ENCODE peak calls at places on chromosomes 6 and 20, in four cellular contexts. Y is sigmoid colon, J is Peyer's patch, D is NB4. G is an unnamed sample.

GRCh38 chr20:38875170-38875993 is 50.8 kb upstream of the FAM83D start:
- DNase-seq in Y (no peak), J (peak), D (peak), G (no peak)

GRCh38 chr6:88165877-88166492 is at the start of gene CNR1:
- DNase-seq in Y (peak), J (peak), D (no peak), G (no peak)

GRCh38 chr6:139540276-139540675 is 165.8 kb upstream of the CITED2 start:
- DNase-seq in Y (no peak), J (peak), D (peak), G (no peak)

GRCh38 chr20:10524034-10524476 is 89.0 kb downstream of the SLX4IP start:
- DNase-seq in Y (peak), J (peak), D (no peak), G (peak)

GRCh38 chr6:130574146-130574545 is 208.3 kb downstream of the TMEM200A start:
- DNase-seq in Y (no peak), J (no peak), D (no peak), G (no peak)

GRCh38 chr6:160041608-160042007 is 72.7 kb downstream of the IGF2R start:
- DNase-seq in Y (no peak), J (no peak), D (no peak), G (peak)

GRCh38 chr20:39092733-39093410 is 130.7 kb downstream of the DHX35 start:
- DNase-seq in Y (no peak), J (no peak), D (no peak), G (no peak)

GRCh38 chr6:22271044-22271443 is 25.8 kb downstream of the PRL start:
- DNase-seq in Y (no peak), J (no peak), D (no peak), G (no peak)

GRCh38 chr6:49835140-49835539 is 31.2 kb downstream of the CRISP1 start:
- DNase-seq in Y (no peak), J (no peak), D (no peak), G (no peak)

GRCh38 chr6:85669735-85670194 is 27.1 kb upstream of the SYNCRIP start:
- DNase-seq in Y (no peak), J (no peak), D (peak), G (no peak)

GRCh38 chr20:62741191-62741676 is 32.6 kb downstream of the NTSR1 start:
- DNase-seq in Y (peak), J (no peak), D (peak), G (no peak)

GRCh38 chr6:88360203-88360797 is 194.2 kb upstream of the CNR1 start:
- DNase-seq in Y (no peak), J (no peak), D (no peak), G (no peak)

GRCh38 chr6:79313254-79313653 is 78.8 kb upstream of the HMGN3 start:
- DNase-seq in Y (no peak), J (no peak), D (peak), G (no peak)

GRCh38 chr20:57785720-57786119 is 75.9 kb upstream of the PMEPA1 start:
- DNase-seq in Y (no peak), J (no peak), D (no peak), G (no peak)

GRCh38 chr6:133333852-133334251 is 92.7 kb downstream of the EYA4 start:
- DNase-seq in Y (no peak), J (no peak), D (no peak), G (no peak)

GRCh38 chr6:131532476-131533108 is 40.4 kb upstream of the ARG1 start:
- DNase-seq in Y (no peak), J (no peak), D (no peak), G (no peak)

GRCh38 chr6:125846292-125847024 is 55.7 kb downstream of the NCOA7 start:
- DNase-seq in Y (no peak), J (no peak), D (no peak), G (no peak)

GRCh38 chr6:156840136-156840535 is 63.0 kb downstream of the ARID1B start:
- DNase-seq in Y (no peak), J (no peak), D (no peak), G (no peak)

GRCh38 chr6:2020909-2021308 is 224.5 kb downstream of the GMDS start:
- DNase-seq in Y (no peak), J (no peak), D (peak), G (no peak)

GRCh38 chr20:47274449-47275108 is 81.9 kb downstream of the ZMYND8 start:
- DNase-seq in Y (peak), J (peak), D (peak), G (no peak)
- TF ChIP-seq POLR2A in Y (no peak), J (no peak), D (no peak), G (no peak)

DNA sequence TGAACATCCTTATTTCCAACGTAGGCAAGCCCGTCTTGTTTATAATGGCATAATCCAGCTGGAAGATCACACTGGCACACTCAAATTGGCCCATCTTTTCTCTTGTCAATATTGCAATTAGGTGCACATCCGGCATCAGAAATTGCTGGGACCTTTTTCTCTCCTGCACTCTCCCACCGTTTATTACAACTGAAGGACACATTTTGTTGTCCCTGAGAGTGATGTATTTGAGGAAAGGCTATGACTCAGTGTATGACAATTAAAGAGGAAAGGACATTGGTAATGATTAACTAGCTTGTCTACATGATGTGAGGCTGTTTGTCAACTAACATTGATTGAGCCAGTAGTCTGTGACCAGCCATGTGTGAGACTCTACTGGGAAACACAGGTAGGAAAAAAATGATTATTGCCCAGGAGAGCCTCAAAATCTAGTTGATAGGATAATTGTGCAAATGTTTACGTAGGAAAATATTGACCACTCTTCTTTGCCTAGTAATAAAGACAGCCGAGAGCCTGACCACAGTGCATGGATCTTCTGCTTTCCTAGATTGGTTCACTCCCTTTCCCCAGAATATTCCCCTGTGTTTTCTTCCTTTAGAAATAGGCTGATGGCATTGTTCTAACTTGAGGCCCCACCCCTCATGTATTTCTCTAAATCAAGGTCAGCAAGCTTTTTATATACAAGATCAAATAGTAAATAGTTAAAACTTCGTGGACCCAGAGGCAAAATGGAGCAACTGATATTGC is 230.0 kb upstream of the BTBD3 start:
- DNase-seq in Y (no peak), J (no peak), D (no peak), G (no peak)
- TF ChIP-seq POLR2A in Y (no peak), J (no peak), D (no peak), G (no peak)

GRCh38 chr6:26234421-26235239 is 130.4 kb upstream of the BTN3A2 start:
- DNase-seq in Y (peak), J (peak), D (peak), G (no peak)

GRCh38 chr6:26235240-26235730 is 129.7 kb upstream of the BTN3A2 start:
- DNase-seq in Y (no peak), J (no peak), D (peak), G (no peak)

GRCh38 chr6:26232306-26232949 is 132.6 kb upstream of the BTN3A2 start:
- DNase-seq in Y (no peak), J (no peak), D (no peak), G (no peak)

GRCh38 chr6:26232950-26233607 is 131.9 kb upstream of the BTN3A2 start:
- DNase-seq in Y (no peak), J (peak), D (peak), G (no peak)

DNA sequence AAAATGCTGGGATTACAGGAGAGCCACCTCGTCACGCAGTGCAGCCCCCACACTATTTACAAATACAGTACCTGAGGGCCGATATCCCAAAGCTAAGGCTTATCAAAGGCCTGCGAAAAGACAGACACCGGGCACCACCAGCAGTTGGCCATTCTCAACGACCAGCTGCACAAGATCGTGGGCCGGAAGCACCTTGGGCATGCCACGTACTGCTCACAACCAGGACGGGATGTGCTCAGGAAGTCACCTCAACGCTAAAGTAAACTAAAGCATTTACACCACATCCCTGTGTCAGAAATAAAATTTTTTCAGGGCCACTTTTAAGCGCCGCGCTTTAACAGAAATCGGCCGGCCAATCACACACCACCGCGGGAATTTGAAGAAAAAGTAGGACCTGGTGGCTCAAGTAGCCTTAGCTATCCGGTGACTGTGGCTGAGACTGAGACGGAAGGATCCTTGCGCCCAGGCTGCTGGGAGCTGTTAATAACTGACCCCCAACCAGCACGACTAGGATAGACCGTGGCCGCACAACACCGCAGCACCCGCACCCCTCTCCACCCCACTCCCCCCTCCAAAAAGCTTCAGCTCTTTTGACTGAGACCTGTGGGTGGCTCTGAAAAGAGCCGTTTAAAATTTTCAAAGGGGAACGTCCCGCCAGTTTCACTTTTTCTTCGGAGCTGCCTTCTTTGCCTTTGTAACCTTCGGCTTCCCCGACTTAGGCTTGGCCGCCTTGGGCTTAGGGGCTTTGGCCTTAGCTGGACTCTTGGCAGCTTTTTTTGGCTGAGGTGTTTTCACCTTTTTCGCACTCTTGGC is 131.2 kb upstream of the BTN3A2 start:
- DNase-seq in Y (peak), J (peak), D (peak), G (no peak)
- TF ChIP-seq POLR2A in Y (peak), J (peak), D (peak), G (no peak)

GRCh38 chr6:28139860-28140500 is 1.7 kb upstream of the ZKSCAN8 start:
- DNase-seq in Y (no peak), J (no peak), D (no peak), G (no peak)

GRCh38 chr6:28140616-28141015 is 1.1 kb upstream of the ZKSCAN8 start:
- DNase-seq in Y (no peak), J (no peak), D (no peak), G (no peak)

GRCh38 chr6:28137458-28138020 is 4.1 kb upstream of the ZKSCAN8 start:
- DNase-seq in Y (no peak), J (no peak), D (peak), G (no peak)

GRCh38 chr6:28142446-28142845 is 763 bp downstream of the ZKSCAN8 start:
- DNase-seq in Y (no peak), J (no peak), D (peak), G (no peak)

GRCh38 chr6:28141500-28142329 is at the start of gene ZKSCAN8:
- DNase-seq in Y (peak), J (peak), D (peak), G (peak)
- TF ChIP-seq POLR2A in Y (peak), J (no peak), D (peak), G (peak)

DNA sequence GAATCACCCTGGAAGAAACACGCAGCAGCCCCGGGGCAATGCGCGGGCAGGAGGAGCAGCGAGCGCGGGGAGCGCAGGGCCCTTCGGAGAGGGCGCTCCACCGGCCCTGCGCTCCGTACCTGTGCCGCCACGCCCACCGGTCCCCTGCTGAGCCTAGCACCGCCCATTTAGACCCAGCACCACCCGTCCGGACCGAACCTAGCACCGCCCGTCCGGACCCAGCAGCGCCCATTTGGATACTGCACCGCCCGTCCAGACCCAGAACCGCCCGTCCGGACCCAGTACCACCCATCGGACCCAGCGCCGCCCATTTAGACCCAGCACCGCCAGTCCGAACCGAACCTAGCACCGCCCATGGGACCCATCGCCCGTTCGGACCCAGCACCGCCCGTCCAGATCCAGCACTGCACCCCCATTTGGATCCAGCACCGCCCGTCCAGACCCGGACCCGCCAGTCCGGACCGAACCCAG is 917 bp upstream of the AFDN start:
- DNase-seq in Y (peak), J (peak), D (no peak), G (peak)
- TF ChIP-seq POLR2A in Y (no peak), J (peak), D (no peak), G (no peak)